ENCODE peak calls at places on chromosomes 11 and 22, in nine cellular contexts. P is upper lobe of left lung, E is breast epithelium, F is HCT116, O is prostate gland, Y is H1, G is vagina, M is GM12891, T is transverse colon. K is an unnamed sample.

GRCh38 chr22:24550028-24550901 is 4.7 kb downstream of the GUCD1 start:
- DNase-seq in M (no peak), P (peak), F (no peak), G (no peak), Y (no peak), E (no peak), T (peak), O (no peak), K (no peak)

GRCh38 chr11:13294771-13295579 is 17.4 kb downstream of the BMAL1 start:
- DNase-seq in E (no peak), P (no peak), G (no peak), T (no peak), Y (no peak), M (no peak), O (no peak), F (no peak), K (no peak)

GRCh38 chr11:103897156-103897555 is 139.3 kb upstream of the DDI1 start:
- DNase-seq in G (no peak), M (no peak), F (no peak), E (no peak), Y (no peak), T (no peak), P (no peak), O (no peak), K (no peak)

GRCh38 chr11:83070878-83071640 is 638 bp downstream of the RAB30 start:
- DNase-seq in F (no peak), E (peak), M (no peak), Y (no peak), G (peak), P (peak), T (peak), O (peak), K (no peak)

GRCh38 chr11:120208777-120209176 is 2.1 kb upstream of the OAF start:
- DNase-seq in P (peak), G (no peak), F (no peak), M (no peak), T (peak), O (no peak), E (no peak), Y (no peak), K (no peak)

GRCh38 chr11:22192289-22192641 is 620 bp upstream of the ANO5 start:
- DNase-seq in M (no peak), O (no peak), E (no peak), F (no peak), T (peak), Y (no peak), P (peak), G (no peak), K (no peak)

GRCh38 chr22:21947040-21948014 is 5.3 kb downstream of the PPM1F start:
- DNase-seq in P (no peak), E (no peak), T (no peak), G (no peak), O (no peak), M (no peak), F (no peak), Y (peak), K (no peak)

GRCh38 chr22:49186756-49187155 is 640.9 kb downstream of the BRD1 start:
- DNase-seq in T (no peak), O (no peak), Y (no peak), P (no peak), G (no peak), E (no peak), F (no peak), M (no peak), K (no peak)

GRCh38 chr11:8720868-8721739 is 38.5 kb downstream of the RPL27A start:
- DNase-seq in F (peak), P (peak), Y (no peak), T (peak), O (peak), G (no peak), M (no peak), E (no peak), K (no peak)

GRCh38 chr11:119754656-119755350 is 25.8 kb upstream of the NECTIN1 start:
- DNase-seq in O (no peak), Y (no peak), P (no peak), E (no peak), G (no peak), T (no peak), M (no peak), F (no peak), K (no peak)

GRCh38 chr11:74671520-74672196 is 59.6 kb downstream of the CHRDL2 start:
- DNase-seq in O (no peak), F (no peak), T (no peak), E (peak), P (no peak), Y (peak), M (no peak), G (no peak), K (no peak)

GRCh38 chr11:78399136-78399535 is 18.5 kb downstream of the GAB2 start:
- DNase-seq in P (no peak), F (no peak), O (no peak), M (no peak), T (no peak), Y (no peak), E (no peak), G (no peak), K (no peak)

GRCh38 chr11:114159320-114159719 is 99.8 kb downstream of the ZBTB16 start:
- DNase-seq in T (no peak), G (no peak), F (no peak), O (no peak), P (no peak), E (no peak), Y (no peak), M (no peak), K (no peak)

GRCh38 chr11:75262961-75263852 is 22.6 kb downstream of the TPBGL start:
- DNase-seq in O (no peak), T (peak), G (no peak), Y (no peak), M (no peak), P (no peak), F (no peak), E (peak), K (no peak)

GRCh38 chr11:97610854-97611253 is 1221.0 kb downstream of the JRKL start:
- DNase-seq in O (no peak), F (no peak), G (no peak), Y (peak), M (no peak), P (no peak), T (no peak), E (no peak), K (no peak)

GRCh38 chr11:35579557-35580396 is 38.5 kb upstream of the FJX1 start:
- DNase-seq in M (no peak), G (no peak), T (no peak), O (no peak), F (peak), E (no peak), P (no peak), Y (no peak), K (no peak)

GRCh38 chr22:44667829-44668189 is 34.2 kb upstream of the PRR5 start:
- DNase-seq in F (no peak), P (no peak), E (no peak), T (peak), G (no peak), M (no peak), O (no peak), Y (no peak), K (no peak)

GRCh38 chr11:62552931-62553838 is 6.6 kb upstream of the AHNAK start:
- DNase-seq in M (no peak), G (peak), P (peak), E (peak), T (peak), F (peak), O (peak), Y (peak), K (no peak)

GRCh38 chr22:46367707-46368191 is 32.2 kb downstream of the TRMU start:
- DNase-seq in E (no peak), G (no peak), Y (peak), P (peak), M (peak), F (peak), T (peak), O (peak), K (peak)

GRCh38 chr22:28179392-28179791 is 260.3 kb upstream of the PITPNB start:
- DNase-seq in Y (no peak), T (no peak), G (no peak), E (no peak), F (no peak), P (no peak), M (no peak), O (no peak), K (no peak)

GRCh38 chr11:44632466-44633123 is 67.1 kb downstream of the CD82 start:
- DNase-seq in P (no peak), M (no peak), G (no peak), Y (peak), O (peak), T (peak), E (no peak), F (peak), K (no peak)

GRCh38 chr11:44622721-44623258 is 57.3 kb downstream of the CD82 start:
- DNase-seq in T (no peak), M (no peak), Y (peak), F (no peak), O (no peak), P (peak), E (no peak), G (peak), K (peak)

GRCh38 chr11:65695459-65696241 is 16.4 kb upstream of the KAT5 start:
- DNase-seq in P (peak), O (peak), Y (no peak), T (peak), G (no peak), E (peak), M (no peak), F (peak), K (no peak)

GRCh38 chr22:41910599-41911291 is 4.1 kb downstream of the SHISA8 start:
- DNase-seq in M (no peak), E (no peak), F (no peak), Y (no peak), O (peak), G (no peak), T (no peak), P (no peak), K (no peak)

GRCh38 chr11:75319035-75319877 is 32.2 kb downstream of the ARRB1 start:
- DNase-seq in G (no peak), T (peak), F (no peak), E (no peak), O (no peak), M (no peak), Y (no peak), P (no peak), K (no peak)

GRCh38 chr22:49689858-49690257 is 137.8 kb downstream of the BRD1 start:
- DNase-seq in E (no peak), O (no peak), P (no peak), M (no peak), F (no peak), Y (no peak), T (no peak), G (no peak), K (no peak)

GRCh38 chr11:13674799-13675509 is 6.5 kb downstream of the FAR1 start:
- DNase-seq in Y (no peak), G (no peak), T (no peak), F (no peak), M (no peak), E (no peak), O (no peak), P (no peak), K (no peak)

DNA sequence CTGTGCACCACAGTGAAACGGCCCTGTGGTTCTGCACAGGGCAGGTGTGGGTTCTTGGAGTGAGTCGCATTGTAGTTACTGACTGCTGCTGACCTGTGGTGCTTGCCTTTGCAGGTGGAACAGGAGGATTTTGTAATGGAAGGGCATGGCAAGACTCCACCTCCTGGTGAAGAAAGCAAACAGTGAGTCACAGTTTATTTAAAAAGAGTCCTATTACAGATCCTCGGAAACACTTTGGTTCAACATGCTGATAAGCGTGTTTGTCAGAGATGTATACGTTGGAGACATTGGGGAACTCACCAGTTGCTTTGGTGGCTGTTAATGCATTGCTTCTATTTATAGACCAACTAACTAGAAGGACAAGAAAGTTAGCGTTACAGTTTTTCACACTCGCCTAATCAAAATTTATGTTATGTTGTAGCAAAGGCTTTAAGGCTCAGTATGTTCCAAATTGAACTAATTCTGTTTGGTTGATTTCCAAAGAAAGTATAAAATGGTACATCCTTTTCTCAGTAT is 21.7 kb upstream of the TNRC6B start:
- DNase-seq in P (peak), O (peak), T (peak), Y (peak), G (no peak), F (peak), E (no peak), M (no peak), K (no peak)
- TF ChIP-seq POLR2AphosphoS5 in P (no peak), O (peak), T (peak), Y (no peak), G (peak), F (no peak), E (no peak), M (no peak), K (no peak)

DNA sequence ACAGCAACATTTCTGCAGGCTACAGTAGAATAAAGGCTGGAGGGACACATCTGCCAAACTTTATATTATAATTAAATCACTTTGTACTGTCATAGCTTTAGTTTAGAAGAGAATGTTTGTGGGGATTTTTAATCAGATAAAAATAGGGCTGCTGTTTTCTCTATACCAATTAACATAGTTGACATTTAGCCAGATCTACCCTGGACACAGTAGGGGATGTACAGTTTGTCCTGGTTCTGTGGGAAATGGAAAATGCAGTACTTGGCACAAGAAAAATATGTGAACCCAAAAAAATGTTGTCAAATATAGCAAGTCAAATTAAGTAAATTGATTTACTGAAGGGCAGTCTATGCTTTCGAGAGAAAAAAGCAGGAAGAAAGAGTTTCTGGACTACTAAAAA is 20.8 kb upstream of the PICALM start:
- DNase-seq in G (no peak), T (no peak), E (no peak), M (no peak), Y (no peak), P (no peak), O (no peak), F (no peak), K (no peak)
- TF ChIP-seq POLR2A in G (no peak), T (no peak), E (no peak), M (no peak), Y (no peak), P (no peak), O (no peak), F (no peak), K (no peak)

DNA sequence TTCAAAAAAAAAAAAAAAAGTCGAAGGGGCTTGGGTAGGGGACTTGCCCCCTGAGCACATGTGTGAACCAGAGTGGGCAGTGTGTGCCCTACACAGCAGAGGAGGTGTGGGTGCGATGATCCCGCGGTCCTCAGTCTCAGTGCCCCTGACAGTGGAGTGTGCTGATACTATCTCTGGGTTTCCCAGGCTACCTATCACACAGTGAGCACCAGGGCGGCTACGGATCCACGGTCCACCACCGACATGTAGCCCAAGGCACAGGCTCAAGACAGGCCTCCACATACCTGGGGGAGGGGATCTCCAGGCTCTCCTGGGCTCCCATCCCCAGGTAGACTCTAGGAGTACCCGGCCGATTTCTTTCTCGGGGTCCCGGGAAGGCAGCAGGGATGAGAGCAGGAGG is 9.1 kb downstream of the B3GAT1 start:
- DNase-seq in P (no peak), G (no peak), Y (no peak), E (no peak), F (no peak), T (no peak), O (no peak), M (no peak), K (no peak)
- TF ChIP-seq POLR2AphosphoS5 in P (no peak), G (no peak), Y (no peak), E (no peak), F (no peak), T (no peak), O (no peak), M (no peak), K (no peak)

GRCh38 chr22:29202231-29203192 is 3.2 kb upstream of the EMID1 start:
- DNase-seq in Y (no peak), O (no peak), F (no peak), G (no peak), E (no peak), P (peak), M (peak), T (peak), K (peak)
- TF ChIP-seq POLR2A in Y (no peak), O (no peak), F (no peak), G (no peak), E (no peak), P (no peak), M (peak), T (no peak), K (peak)

GRCh38 chr11:124718801-124719200 is 20.9 kb upstream of the NRGN start:
- DNase-seq in M (no peak), F (no peak), T (no peak), O (no peak), G (no peak), E (no peak), P (no peak), Y (no peak), K (no peak)

GRCh38 chr11:124716596-124716995 is 23.1 kb upstream of the NRGN start:
- DNase-seq in O (no peak), F (no peak), Y (no peak), E (no peak), P (no peak), M (no peak), T (no peak), G (no peak), K (no peak)

GRCh38 chr11:124717421-124717785 is 22.3 kb upstream of the NRGN start:
- DNase-seq in F (no peak), Y (no peak), T (no peak), G (no peak), P (no peak), E (no peak), O (no peak), M (no peak), K (no peak)

GRCh38 chr11:124719534-124719933 is 20.2 kb upstream of the NRGN start:
- DNase-seq in T (no peak), F (no peak), P (no peak), M (no peak), Y (no peak), E (no peak), O (no peak), G (no peak), K (no peak)

DNA sequence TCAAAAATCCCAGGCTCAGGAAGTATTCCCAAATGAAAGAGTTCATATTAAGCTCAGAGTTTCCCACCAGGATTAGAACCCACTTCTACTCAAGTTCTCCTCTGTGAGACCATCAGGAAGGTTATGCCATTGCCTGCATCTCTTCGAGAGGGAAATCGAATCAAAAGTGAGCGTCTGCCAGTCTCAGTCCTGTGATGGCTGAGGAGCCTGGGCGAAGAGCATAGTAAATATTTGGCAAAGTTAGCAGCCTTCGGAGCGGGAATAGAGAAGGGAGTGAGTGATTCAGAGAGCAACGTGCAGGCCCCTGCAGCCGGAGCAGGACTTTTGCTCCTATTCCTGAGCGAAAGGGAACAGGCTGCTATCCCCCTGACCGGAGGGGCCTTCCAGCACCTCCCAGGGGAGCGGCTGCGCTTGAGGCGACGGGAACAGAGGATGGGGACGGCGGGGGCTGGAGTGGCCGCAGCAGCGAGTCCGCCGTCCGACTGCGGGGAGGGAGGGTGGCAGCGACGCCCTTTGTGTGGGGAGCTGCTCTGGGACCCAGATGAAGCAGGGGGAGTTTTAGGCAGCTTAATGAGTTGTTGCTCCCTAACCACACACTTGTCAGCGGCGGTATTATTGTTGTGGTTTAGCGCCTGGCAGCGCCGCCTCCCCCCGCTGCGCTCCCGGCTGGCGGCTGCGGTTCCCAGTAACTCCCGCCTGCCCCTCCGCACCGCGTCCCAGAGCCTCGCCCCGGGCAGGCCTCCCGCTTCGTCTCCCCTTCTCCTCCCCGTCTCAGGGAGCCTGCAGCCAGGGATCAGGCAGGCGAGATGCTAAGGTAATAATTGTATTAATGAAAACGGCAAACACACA is 21.7 kb upstream of the NRGN start:
- DNase-seq in P (peak), T (no peak), G (no peak), F (no peak), E (no peak), M (no peak), O (no peak), Y (peak), K (no peak)
- TF ChIP-seq POLR2AphosphoS5 in P (no peak), T (no peak), G (no peak), F (no peak), E (no peak), M (no peak), O (no peak), Y (no peak), K (no peak)

DNA sequence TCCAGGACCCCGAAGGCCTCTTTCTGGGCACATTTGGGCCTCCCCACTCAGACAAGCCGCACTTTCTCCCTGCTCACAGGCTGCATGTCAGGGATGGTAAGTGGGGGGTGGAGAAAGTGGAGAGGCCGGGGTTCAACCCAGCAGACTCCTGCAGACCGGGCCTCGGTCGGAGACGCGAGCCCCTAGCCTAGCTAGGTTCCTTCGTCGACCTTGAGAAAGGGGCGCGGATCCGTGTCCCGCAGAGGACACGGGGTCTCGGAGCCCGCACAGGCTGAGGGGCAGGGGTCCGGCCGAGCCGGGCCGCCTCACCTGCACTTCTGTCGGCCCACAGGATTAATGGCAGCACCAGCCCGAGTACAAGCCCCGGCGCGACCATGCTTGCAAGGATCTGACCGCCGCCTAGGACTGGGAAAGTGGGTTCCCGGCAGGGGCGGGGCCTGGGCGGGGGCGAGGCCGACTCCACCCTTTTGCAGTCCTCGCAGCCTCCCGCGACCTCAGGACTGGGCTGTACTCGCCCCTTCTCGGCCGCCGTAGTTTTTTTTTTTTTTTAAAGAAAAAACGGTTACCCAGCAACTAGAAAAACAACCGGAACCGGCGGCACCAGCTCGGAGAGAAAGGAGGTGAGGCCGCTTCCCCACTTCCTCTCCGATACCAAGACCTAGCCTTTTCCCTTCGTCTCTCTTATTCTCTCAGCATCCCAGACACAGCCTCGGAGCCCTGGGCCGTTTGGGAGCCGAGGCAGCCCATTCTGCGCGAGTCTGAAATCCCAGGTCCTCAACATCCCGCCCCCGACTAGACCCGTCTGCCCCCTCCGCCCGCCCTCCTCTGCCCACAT is at the start of the genes SIAE and SPA17:
- DNase-seq in T (peak), O (peak), M (peak), P (peak), G (peak), E (peak), Y (peak), F (peak), K (peak)
- TF ChIP-seq POLR2A in T (peak), O (peak), M (no peak), P (no peak), G (no peak), E (peak), Y (peak), F (peak), K (peak)